ENCODE peak calls at places on chromosomes 5 and 9, in ten cellular contexts. One of them, this sample, is unnamed.

GRCh38 chr5:66558562-66558961 is 37.6 kb upstream of the MAST4 start:
- DNase-seq in NAMALWA: no peak
- DNase-seq in NCI-H446: no peak
- DNase-seq in memory B cell: peak
- DNase-seq in stimulated activated CD4-positive, alpha-beta T cell treated with anti-CD3 and anti-CD28 coated beads, Interleukin-4, amount 100 ng/mL, for 48 hours: no peak
- DNase-seq in NCI-H1417 treated with DMSO at 0.1 percent for 48 hours: no peak
- DNase-seq in H54: no peak
- DNase-seq in NCI-H2029 treated with DMSO at 0.1 percent for 48 hours: peak
- DNase-seq in aorta: no peak
- DNase-seq in ureter: no peak
- DNase-seq in this sample: no peak

GRCh38 chr9:5582835-5583195 is 46.1 kb upstream of the RIC1 start:
- DNase-seq in H54: peak
- DNase-seq in NCI-H446: peak
- DNase-seq in memory B cell: peak
- DNase-seq in NCI-H2029 treated with DMSO at 0.1 percent for 48 hours: no peak
- DNase-seq in aorta: no peak
- DNase-seq in NAMALWA: peak
- DNase-seq in ureter: no peak
- DNase-seq in NCI-H1417 treated with DMSO at 0.1 percent for 48 hours: no peak
- DNase-seq in stimulated activated CD4-positive, alpha-beta T cell treated with anti-CD3 and anti-CD28 coated beads, Interleukin-4, amount 100 ng/mL, for 48 hours: peak
- DNase-seq in this sample: no peak

GRCh38 chr9:136764301-136764891 is at the start of gene LCN15:
- DNase-seq in memory B cell: no peak
- DNase-seq in stimulated activated CD4-positive, alpha-beta T cell treated with anti-CD3 and anti-CD28 coated beads, Interleukin-4, amount 100 ng/mL, for 48 hours: no peak
- DNase-seq in NCI-H1417 treated with DMSO at 0.1 percent for 48 hours: peak
- DNase-seq in NAMALWA: no peak
- DNase-seq in aorta: peak
- DNase-seq in NCI-H2029 treated with DMSO at 0.1 percent for 48 hours: no peak
- DNase-seq in ureter: no peak
- DNase-seq in NCI-H446: no peak
- DNase-seq in H54: no peak
- DNase-seq in this sample: no peak

GRCh38 chr9:111691686-111692329 is 30.4 kb downstream of the GNG10 start:
- DNase-seq in H54: no peak
- DNase-seq in aorta: no peak
- DNase-seq in NCI-H2029 treated with DMSO at 0.1 percent for 48 hours: peak
- DNase-seq in ureter: no peak
- DNase-seq in NCI-H1417 treated with DMSO at 0.1 percent for 48 hours: peak
- DNase-seq in memory B cell: no peak
- DNase-seq in stimulated activated CD4-positive, alpha-beta T cell treated with anti-CD3 and anti-CD28 coated beads, Interleukin-4, amount 100 ng/mL, for 48 hours: no peak
- DNase-seq in NAMALWA: peak
- DNase-seq in NCI-H446: peak
- DNase-seq in this sample: no peak

GRCh38 chr5:173498286-173498685 is 118.2 kb downstream of the BOD1 start:
- DNase-seq in stimulated activated CD4-positive, alpha-beta T cell treated with anti-CD3 and anti-CD28 coated beads, Interleukin-4, amount 100 ng/mL, for 48 hours: no peak
- DNase-seq in H54: no peak
- DNase-seq in aorta: no peak
- DNase-seq in NAMALWA: no peak
- DNase-seq in memory B cell: no peak
- DNase-seq in ureter: no peak
- DNase-seq in NCI-H446: no peak
- DNase-seq in NCI-H2029 treated with DMSO at 0.1 percent for 48 hours: no peak
- DNase-seq in NCI-H1417 treated with DMSO at 0.1 percent for 48 hours: no peak
- DNase-seq in this sample: no peak

GRCh38 chr5:132492386-132492785 is 1.8 kb upstream of the IRF1 start:
- DNase-seq in memory B cell: no peak
- DNase-seq in NCI-H1417 treated with DMSO at 0.1 percent for 48 hours: no peak
- DNase-seq in H54: no peak
- DNase-seq in NAMALWA: peak
- DNase-seq in ureter: no peak
- DNase-seq in NCI-H446: no peak
- DNase-seq in stimulated activated CD4-positive, alpha-beta T cell treated with anti-CD3 and anti-CD28 coated beads, Interleukin-4, amount 100 ng/mL, for 48 hours: no peak
- DNase-seq in NCI-H2029 treated with DMSO at 0.1 percent for 48 hours: no peak
- DNase-seq in aorta: no peak
- DNase-seq in this sample: no peak

GRCh38 chr9:125942111-125942510 is 194.9 kb downstream of the PBX3 start:
- DNase-seq in aorta: no peak
- DNase-seq in NCI-H446: no peak
- DNase-seq in memory B cell: no peak
- DNase-seq in ureter: no peak
- DNase-seq in H54: no peak
- DNase-seq in stimulated activated CD4-positive, alpha-beta T cell treated with anti-CD3 and anti-CD28 coated beads, Interleukin-4, amount 100 ng/mL, for 48 hours: no peak
- DNase-seq in NCI-H2029 treated with DMSO at 0.1 percent for 48 hours: no peak
- DNase-seq in NCI-H1417 treated with DMSO at 0.1 percent for 48 hours: no peak
- DNase-seq in NAMALWA: no peak
- DNase-seq in this sample: no peak

GRCh38 chr9:21590058-21590996 is 108.2 kb upstream of the IFNE start:
- DNase-seq in NCI-H446: no peak
- DNase-seq in ureter: no peak
- DNase-seq in H54: no peak
- DNase-seq in stimulated activated CD4-positive, alpha-beta T cell treated with anti-CD3 and anti-CD28 coated beads, Interleukin-4, amount 100 ng/mL, for 48 hours: no peak
- DNase-seq in memory B cell: no peak
- DNase-seq in NAMALWA: no peak
- DNase-seq in NCI-H2029 treated with DMSO at 0.1 percent for 48 hours: no peak
- DNase-seq in NCI-H1417 treated with DMSO at 0.1 percent for 48 hours: no peak
- DNase-seq in aorta: no peak
- DNase-seq in this sample: no peak

GRCh38 chr9:111399772-111400563 is 69.9 kb upstream of the OR2K2 start:
- DNase-seq in ureter: no peak
- DNase-seq in NCI-H2029 treated with DMSO at 0.1 percent for 48 hours: peak
- DNase-seq in NCI-H446: no peak
- DNase-seq in aorta: no peak
- DNase-seq in H54: no peak
- DNase-seq in memory B cell: no peak
- DNase-seq in NCI-H1417 treated with DMSO at 0.1 percent for 48 hours: no peak
- DNase-seq in stimulated activated CD4-positive, alpha-beta T cell treated with anti-CD3 and anti-CD28 coated beads, Interleukin-4, amount 100 ng/mL, for 48 hours: no peak
- DNase-seq in NAMALWA: peak
- DNase-seq in this sample: no peak

GRCh38 chr5:132305420-132305819 is 11.2 kb downstream of the SLC22A4 start:
- DNase-seq in NCI-H1417 treated with DMSO at 0.1 percent for 48 hours: no peak
- DNase-seq in NCI-H446: no peak
- DNase-seq in NCI-H2029 treated with DMSO at 0.1 percent for 48 hours: no peak
- DNase-seq in NAMALWA: no peak
- DNase-seq in ureter: no peak
- DNase-seq in aorta: no peak
- DNase-seq in H54: no peak
- DNase-seq in stimulated activated CD4-positive, alpha-beta T cell treated with anti-CD3 and anti-CD28 coated beads, Interleukin-4, amount 100 ng/mL, for 48 hours: no peak
- DNase-seq in memory B cell: no peak
- DNase-seq in this sample: no peak

GRCh38 chr5:42974546-42974945 is 65.6 kb downstream of the ANXA2R start:
- DNase-seq in memory B cell: no peak
- DNase-seq in stimulated activated CD4-positive, alpha-beta T cell treated with anti-CD3 and anti-CD28 coated beads, Interleukin-4, amount 100 ng/mL, for 48 hours: no peak
- DNase-seq in NCI-H446: no peak
- DNase-seq in H54: no peak
- DNase-seq in NCI-H1417 treated with DMSO at 0.1 percent for 48 hours: no peak
- DNase-seq in NCI-H2029 treated with DMSO at 0.1 percent for 48 hours: no peak
- DNase-seq in ureter: no peak
- DNase-seq in aorta: no peak
- DNase-seq in NAMALWA: no peak
- DNase-seq in this sample: no peak

GRCh38 chr9:1619915-1620705 is 395.0 kb upstream of the SMARCA2 start:
- DNase-seq in ureter: no peak
- DNase-seq in NCI-H1417 treated with DMSO at 0.1 percent for 48 hours: no peak
- DNase-seq in NAMALWA: no peak
- DNase-seq in H54: no peak
- DNase-seq in NCI-H446: peak
- DNase-seq in NCI-H2029 treated with DMSO at 0.1 percent for 48 hours: no peak
- DNase-seq in memory B cell: no peak
- DNase-seq in aorta: no peak
- DNase-seq in stimulated activated CD4-positive, alpha-beta T cell treated with anti-CD3 and anti-CD28 coated beads, Interleukin-4, amount 100 ng/mL, for 48 hours: no peak
- DNase-seq in this sample: no peak

GRCh38 chr5:169781452-169782345 is 144.6 kb downstream of the DOCK2 start:
- DNase-seq in memory B cell: no peak
- DNase-seq in H54: no peak
- DNase-seq in ureter: no peak
- DNase-seq in NCI-H446: no peak
- DNase-seq in NCI-H1417 treated with DMSO at 0.1 percent for 48 hours: no peak
- DNase-seq in aorta: no peak
- DNase-seq in NCI-H2029 treated with DMSO at 0.1 percent for 48 hours: no peak
- DNase-seq in NAMALWA: no peak
- DNase-seq in stimulated activated CD4-positive, alpha-beta T cell treated with anti-CD3 and anti-CD28 coated beads, Interleukin-4, amount 100 ng/mL, for 48 hours: no peak
- DNase-seq in this sample: no peak

GRCh38 chr9:136544549-136545064 is 1.2 kb downstream of the NOTCH1 start:
- DNase-seq in NCI-H2029 treated with DMSO at 0.1 percent for 48 hours: no peak
- DNase-seq in stimulated activated CD4-positive, alpha-beta T cell treated with anti-CD3 and anti-CD28 coated beads, Interleukin-4, amount 100 ng/mL, for 48 hours: peak
- DNase-seq in ureter: peak
- DNase-seq in memory B cell: no peak
- DNase-seq in NCI-H1417 treated with DMSO at 0.1 percent for 48 hours: no peak
- DNase-seq in NAMALWA: peak
- DNase-seq in NCI-H446: no peak
- DNase-seq in aorta: peak
- DNase-seq in H54: peak
- DNase-seq in this sample: peak